ENCODE peak calls at places on chromosomes 5 and 9, in six cellular contexts. H, G, Q, B, Z and X are unnamed samples.
A peak's percentile ranks its signal among the peaks of the same experiment; 100 is the strongest.

GRCh38 chr5:151648988-151649387 is 37.7 kb downstream of the SPARC start:
- ATAC-seq in H (no peak), Q (no peak), G (no peak), B (no peak), Z (no peak), X (no peak)

GRCh38 chr9:68931821-68932220 is 82.1 kb downstream of the PRKACG start:
- ATAC-seq in G (no peak), Z (no peak), B (no peak), Q (no peak), H (no peak), X (no peak)

GRCh38 chr9:83198336-83198735 is 135.4 kb upstream of the RASEF start:
- ATAC-seq in B (no peak), H (no peak), Z (no peak), G (no peak), Q (no peak), X (no peak)

GRCh38 chr9:96109718-96110351 is 192.1 kb downstream of the HSD17B3 start:
- ATAC-seq in B (no peak), Z (no peak), G (no peak), H (no peak), Q (no peak), X (no peak)

GRCh38 chr9:101063192-101063591 is 34.7 kb downstream of the PLPPR1 start:
- ATAC-seq in G (no peak), B (peak; percentile 57), H (no peak), Q (no peak), Z (no peak), X (no peak)

GRCh38 chr5:111551569-111552275 is 39.4 kb upstream of the STARD4 start:
- ATAC-seq in G (no peak), Q (no peak), B (no peak), Z (no peak), H (no peak), X (no peak)

GRCh38 chr5:136375920-136376319 is 10.6 kb upstream of the TRPC7 start:
- ATAC-seq in B (no peak), G (no peak), H (no peak), Q (no peak), Z (no peak), X (no peak)

GRCh38 chr9:120308495-120308894 is 271.5 kb downstream of the CDK5RAP2 start:
- ATAC-seq in Q (no peak), H (no peak), Z (no peak), G (peak; percentile 68), B (peak; percentile 66), X (no peak)

GRCh38 chr5:65032250-65032649 is 263.5 kb downstream of the CWC27 start:
- ATAC-seq in B (no peak), Q (no peak), G (no peak), Z (no peak), H (no peak), X (peak; percentile 41)

GRCh38 chr5:64939772-64940510 is 171.2 kb downstream of the CWC27 start:
- ATAC-seq in Z (peak; percentile 92), B (peak; percentile 99), Q (no peak), H (peak; percentile 57), G (peak; percentile 96), X (no peak)

GRCh38 chr5:102716017-102716416 is 39.1 kb upstream of the PAM start:
- ATAC-seq in B (no peak), H (no peak), Z (no peak), Q (no peak), G (no peak), X (no peak)

GRCh38 chr5:40499514-40500273 is 180.0 kb upstream of the PTGER4 start:
- ATAC-seq in Z (no peak), G (no peak), B (peak; percentile 72), H (no peak), Q (no peak), X (no peak)

GRCh38 chr5:43117092-43117491 is 3.6 kb upstream of the ZNF131 start:
- ATAC-seq in B (no peak), Q (no peak), H (no peak), Z (no peak), G (no peak), X (no peak)

GRCh38 chr5:137836301-137836700 is 31.4 kb upstream of the MYOT start:
- ATAC-seq in G (no peak), H (no peak), Z (no peak), Q (no peak), B (no peak), X (no peak)

GRCh38 chr5:173928871-173929574 is 40.9 kb downstream of the CPEB4 start:
- ATAC-seq in H (no peak), Q (peak; percentile 62), Z (no peak), B (no peak), G (no peak), X (no peak)

GRCh38 chr5:39470021-39470420 is 45.2 kb upstream of the DAB2 start:
- ATAC-seq in Z (no peak), Q (no peak), G (no peak), H (peak; percentile 70), B (no peak), X (peak; percentile 43)

GRCh38 chr5:138469540-138470321 is 4.5 kb downstream of the EGR1 start:
- ATAC-seq in H (peak; percentile 32), B (peak; percentile 3), G (peak; percentile 52), Z (peak; percentile 24), Q (no peak), X (peak; percentile 8)

GRCh38 chr5:142726188-142726731 is 40.4 kb upstream of the FGF1 start:
- ATAC-seq in H (no peak), Z (no peak), Q (peak; percentile 79), B (no peak), G (no peak), X (peak; percentile 77)

GRCh38 chr9:90092512-90092911 is 487.7 kb downstream of the GADD45G start:
- ATAC-seq in Q (no peak), H (no peak), Z (no peak), G (no peak), B (no peak), X (no peak)

GRCh38 chr5:169142264-169142970 is 158.5 kb downstream of the SLIT3 start:
- ATAC-seq in Q (no peak), B (no peak), Z (no peak), H (no peak), G (no peak), X (no peak)

GRCh38 chr5:20294696-20295095 is 306.7 kb upstream of the CDH18 start:
- ATAC-seq in B (no peak), H (no peak), G (no peak), Z (no peak), Q (no peak), X (no peak)

DNA sequence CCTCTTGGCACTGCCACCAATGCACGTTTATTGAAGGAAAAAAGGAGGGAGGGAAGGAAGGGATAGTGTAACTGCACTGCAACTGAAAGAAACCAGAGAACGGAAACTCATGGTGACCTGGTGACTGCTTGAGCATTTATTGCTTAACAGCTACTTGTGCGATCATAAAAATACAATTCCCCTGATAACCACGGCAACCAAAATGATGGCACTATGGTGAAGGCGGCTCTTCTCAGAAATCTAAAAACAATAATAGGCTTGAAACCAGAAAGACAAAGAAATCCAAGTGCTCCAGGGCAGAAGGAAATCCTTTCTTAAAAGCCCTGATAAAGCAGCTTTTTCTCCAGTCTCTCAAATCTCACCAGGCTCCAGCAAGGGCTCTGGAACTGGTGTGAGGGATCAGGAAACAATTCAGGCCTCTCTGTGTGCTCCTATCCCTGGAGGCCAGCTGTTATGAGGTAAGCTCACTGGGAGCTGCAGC is 1.9 kb downstream of the FBXO10 start:
- ATAC-seq in Q (no peak), G (no peak), Z (no peak), H (no peak), B (no peak), X (no peak)
- H3K4me3 ChIP-seq in Q (no peak overlapping the region), G (no peak overlapping the region), Z (no peak overlapping the region), H (no peak overlapping the region), B (no peak overlapping the region), X (no peak overlapping the region)

DNA sequence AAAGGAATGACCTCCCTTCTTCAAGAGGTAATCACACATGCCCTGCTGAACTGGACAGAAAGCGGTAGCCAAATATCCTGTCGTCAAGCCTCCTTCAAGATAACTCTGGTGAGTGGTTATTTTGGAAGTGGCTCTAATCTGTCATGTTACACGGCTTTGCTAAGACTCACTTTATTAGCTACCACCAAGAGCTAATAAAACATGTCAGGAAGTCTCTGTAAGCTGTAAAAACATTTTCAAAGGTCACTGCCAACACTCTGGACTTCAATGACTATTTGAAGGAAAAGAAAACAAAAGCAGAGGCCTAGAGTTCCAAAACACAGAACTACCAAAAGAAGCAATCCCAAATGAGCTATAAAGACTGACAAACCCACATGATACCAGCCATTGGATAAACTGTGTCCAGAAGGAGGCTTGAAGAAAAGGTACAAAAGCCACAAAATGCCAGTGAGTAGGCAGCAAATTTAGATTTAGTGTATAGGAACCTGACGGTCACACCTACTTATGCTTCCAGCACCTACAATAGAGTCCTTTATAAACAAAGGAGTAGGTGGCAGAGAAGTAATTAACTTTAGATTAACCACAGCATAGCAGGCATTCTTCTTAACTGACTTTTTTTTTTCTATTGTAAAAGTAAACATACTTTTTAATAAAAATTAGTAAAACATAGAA is 97.3 kb upstream of the EQTN start:
- ATAC-seq in B (no peak), H (peak; percentile 80), G (no peak), Q (no peak), Z (no peak), X (peak; percentile 22)
- TF ChIP-seq EP300 in B (no peak), H (no peak), G (no peak), Q (no peak), Z (no peak), X (no peak)

GRCh38 chr9:84671651-84672467 is 2.3 kb downstream of the NTRK2 start:
- ATAC-seq in B (no peak), Q (no peak), H (no peak), G (no peak), Z (no peak), X (no peak)
- H3K4me3 ChIP-seq in B (no peak overlapping the region), Q (no peak overlapping the region), H (no peak overlapping the region), G (no peak overlapping the region), Z (no peak overlapping the region), X (no peak overlapping the region)

GRCh38 chr9:127523312-127523851 is 72.1 kb downstream of the LRSAM1 start:
- ATAC-seq in Q (no peak), Z (peak; percentile 81), H (no peak), B (no peak), G (no peak), X (no peak)
- TF ChIP-seq EP300 in Q (no peak), Z (no peak), H (no peak), B (no peak), G (no peak), X (no peak)

GRCh38 chr9:23820731-23821399 is 5.2 kb downstream of the ELAVL2 start:
- ATAC-seq in Q (no peak), H (no peak), G (no peak), B (no peak), Z (no peak), X (peak; percentile 26)
- H3K4me3 ChIP-seq in Q (no peak overlapping the region), H (no peak overlapping the region), G (peak overlapping the region; percentile 48), B (no peak overlapping the region), Z (no peak overlapping the region), X (peak overlapping the region; percentile 30)

DNA sequence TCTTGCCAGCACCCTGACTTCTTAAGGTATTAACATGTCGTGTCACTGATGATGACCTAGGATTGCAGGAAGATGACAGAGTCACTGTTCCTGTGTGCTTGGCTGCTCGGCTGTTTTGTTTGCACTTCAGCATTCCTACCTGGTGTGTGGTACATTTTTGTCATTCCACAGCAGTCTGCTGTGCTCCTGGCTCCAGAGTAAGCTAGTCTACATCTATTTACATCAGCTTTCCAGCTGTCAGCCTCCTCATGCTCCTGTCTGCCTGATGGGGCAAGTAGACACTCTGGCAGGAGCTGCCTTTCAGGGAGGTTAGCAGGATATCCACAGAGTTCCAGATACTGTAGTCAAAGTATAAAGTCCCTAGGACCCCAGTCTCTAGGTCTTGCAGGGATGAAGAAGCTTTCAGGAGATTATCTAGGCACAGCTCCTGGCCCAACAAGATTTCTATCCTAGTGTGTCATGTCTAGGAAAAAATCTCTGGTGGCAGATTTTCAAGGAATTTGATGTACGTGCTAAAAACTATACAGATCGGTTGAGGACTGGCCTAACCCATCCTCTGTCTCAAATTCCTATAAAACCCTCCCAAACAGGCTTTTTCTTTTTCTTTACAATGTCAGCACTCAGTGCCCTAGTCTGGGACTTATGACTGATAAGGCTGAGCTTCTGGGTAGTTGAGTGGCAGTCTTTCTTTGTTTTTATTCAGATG is 28.5 kb downstream of the RUSC2 start:
- ATAC-seq in H (peak; percentile 87), B (peak; percentile 99), G (peak; percentile 91), Q (no peak), Z (no peak), X (peak; percentile 82)
- TF ChIP-seq EP300 in H (no peak), B (peak; percentile 67), G (peak; percentile 99), Q (no peak), Z (no peak), X (no peak)